ENCODE peak calls at places on chromosomes 16 and 17, in five cellular contexts. One of them, this sample, is unnamed.

GRCh38 chr17:82463881-82464566 is 5.5 kb downstream of the NARF start:
- ATAC-seq in PC-3: no peak
- ATAC-seq in right lobe of liver: no peak
- ATAC-seq in HepG2: no peak
- ATAC-seq in esophagus mucosa: no peak
- ATAC-seq in this sample: no peak

GRCh38 chr16:88067530-88068411 is 116.5 kb downstream of the BANP start:
- ATAC-seq in PC-3: no peak
- ATAC-seq in right lobe of liver: no peak
- ATAC-seq in HepG2: no peak
- ATAC-seq in esophagus mucosa: peak; percentile 13
- ATAC-seq in this sample: no peak

GRCh38 chr17:28760987-28761562 is 17.3 kb downstream of the TRAF4 start:
- ATAC-seq in PC-3: peak; percentile 79
- ATAC-seq in right lobe of liver: peak; percentile 70
- ATAC-seq in HepG2: no peak
- ATAC-seq in esophagus mucosa: peak; percentile 51
- ATAC-seq in this sample: no peak

GRCh38 chr17:19716108-19717030 is at the start of gene SLC47A2:
- ATAC-seq in PC-3: peak; percentile 30
- ATAC-seq in right lobe of liver: no peak
- ATAC-seq in HepG2: peak; percentile 33
- ATAC-seq in esophagus mucosa: peak; percentile 30
- ATAC-seq in this sample: peak; percentile 30

GRCh38 chr17:19398301-19399181 is 11.6 kb upstream of the MFAP4 start:
- ATAC-seq in PC-3: peak; percentile 71
- ATAC-seq in right lobe of liver: peak; percentile 83
- ATAC-seq in HepG2: peak; percentile 65
- ATAC-seq in esophagus mucosa: peak; percentile 59
- ATAC-seq in this sample: no peak

GRCh38 chr16:2675021-2675420 is 7.3 kb upstream of the KCTD5 start:
- ATAC-seq in PC-3: no peak
- ATAC-seq in right lobe of liver: no peak
- ATAC-seq in HepG2: no peak
- ATAC-seq in esophagus mucosa: no peak
- ATAC-seq in this sample: no peak

GRCh38 chr17:39553326-39553945 is 54.3 kb downstream of the NEUROD2 start:
- ATAC-seq in PC-3: peak; percentile 91
- ATAC-seq in right lobe of liver: no peak
- ATAC-seq in HepG2: peak; percentile 66
- ATAC-seq in esophagus mucosa: peak; percentile 48
- ATAC-seq in this sample: peak; percentile 68

GRCh38 chr16:89248196-89249005 is 30.9 kb downstream of the ZNF778 start:
- ATAC-seq in PC-3: no peak
- ATAC-seq in right lobe of liver: no peak
- ATAC-seq in HepG2: no peak
- ATAC-seq in esophagus mucosa: no peak
- ATAC-seq in this sample: no peak

GRCh38 chr17:43069368-43069898 is 44.4 kb downstream of the RND2 start:
- ATAC-seq in PC-3: no peak
- ATAC-seq in right lobe of liver: peak; percentile 67
- ATAC-seq in HepG2: peak; percentile 32
- ATAC-seq in esophagus mucosa: no peak
- ATAC-seq in this sample: no peak

GRCh38 chr17:81431545-81432482 is 36.6 kb downstream of the BAHCC1 start:
- ATAC-seq in PC-3: no peak
- ATAC-seq in right lobe of liver: peak; percentile 18
- ATAC-seq in HepG2: no peak
- ATAC-seq in esophagus mucosa: no peak
- ATAC-seq in this sample: no peak

GRCh38 chr17:55462234-55462633 is 40.6 kb upstream of the MMD start:
- ATAC-seq in PC-3: no peak
- ATAC-seq in right lobe of liver: no peak
- ATAC-seq in HepG2: no peak
- ATAC-seq in esophagus mucosa: no peak
- ATAC-seq in this sample: no peak

GRCh38 chr16:85129846-85130706 is 17.8 kb upstream of the CIBAR2 start:
- ATAC-seq in PC-3: no peak
- ATAC-seq in right lobe of liver: no peak
- ATAC-seq in HepG2: no peak
- ATAC-seq in esophagus mucosa: no peak
- ATAC-seq in this sample: peak; percentile 24

GRCh38 chr17:1640329-1641064 is 5.0 kb downstream of the SCARF1 start:
- ATAC-seq in PC-3: no peak
- ATAC-seq in right lobe of liver: no peak
- ATAC-seq in HepG2: peak; percentile 4
- ATAC-seq in esophagus mucosa: no peak
- ATAC-seq in this sample: no peak

GRCh38 chr17:14331200-14331981 is 30.5 kb downstream of the HS3ST3B1 start:
- ATAC-seq in PC-3: no peak
- ATAC-seq in right lobe of liver: no peak
- ATAC-seq in HepG2: no peak
- ATAC-seq in esophagus mucosa: no peak
- ATAC-seq in this sample: no peak

GRCh38 chr16:88891083-88891482 is 24.6 kb upstream of the PABPN1L start:
- ATAC-seq in PC-3: no peak
- ATAC-seq in right lobe of liver: no peak
- ATAC-seq in HepG2: no peak
- ATAC-seq in esophagus mucosa: no peak
- ATAC-seq in this sample: no peak

GRCh38 chr17:31660684-31661083 is 198.4 kb downstream of the COPRS start:
- ATAC-seq in PC-3: no peak
- ATAC-seq in right lobe of liver: no peak
- ATAC-seq in HepG2: no peak
- ATAC-seq in esophagus mucosa: no peak
- ATAC-seq in this sample: no peak

GRCh38 chr17:69232650-69233049 is 4.0 kb upstream of the ABCA10 start:
- ATAC-seq in PC-3: no peak
- ATAC-seq in right lobe of liver: no peak
- ATAC-seq in HepG2: no peak
- ATAC-seq in esophagus mucosa: no peak
- ATAC-seq in this sample: no peak

GRCh38 chr17:73532441-73532901 is 111.8 kb downstream of the SDK2 start:
- ATAC-seq in PC-3: no peak
- ATAC-seq in right lobe of liver: no peak
- ATAC-seq in HepG2: no peak
- ATAC-seq in esophagus mucosa: no peak
- ATAC-seq in this sample: peak; percentile 25

GRCh38 chr17:39209317-39210092 is 9.4 kb downstream of the RPL19 start:
- ATAC-seq in PC-3: no peak
- ATAC-seq in right lobe of liver: peak; percentile 9
- ATAC-seq in HepG2: no peak
- ATAC-seq in esophagus mucosa: peak; percentile 29
- ATAC-seq in this sample: peak; percentile 59

GRCh38 chr16:85583491-85584181 is 29.5 kb upstream of the GSE1 start:
- ATAC-seq in PC-3: no peak
- ATAC-seq in right lobe of liver: no peak
- ATAC-seq in HepG2: no peak
- ATAC-seq in esophagus mucosa: no peak
- ATAC-seq in this sample: peak; percentile 31

GRCh38 chr17:17533901-17534441 is 37.8 kb upstream of the RASD1 start:
- ATAC-seq in PC-3: peak; percentile 22
- ATAC-seq in right lobe of liver: no peak
- ATAC-seq in HepG2: peak; percentile 82
- ATAC-seq in esophagus mucosa: peak; percentile 82
- ATAC-seq in this sample: no peak

GRCh38 chr17:53949473-53950090 is 126.9 kb downstream of the KIF2B start:
- ATAC-seq in PC-3: no peak
- ATAC-seq in right lobe of liver: no peak
- ATAC-seq in HepG2: peak; percentile 48
- ATAC-seq in esophagus mucosa: no peak
- ATAC-seq in this sample: no peak

GRCh38 chr16:24986512-24987303 is 28.5 kb downstream of the ARHGAP17 start:
- ATAC-seq in PC-3: peak; percentile 65
- ATAC-seq in right lobe of liver: peak; percentile 29
- ATAC-seq in HepG2: peak; percentile 78
- ATAC-seq in esophagus mucosa: no peak
- ATAC-seq in this sample: peak; percentile 68

GRCh38 chr16:88995194-88995593 is 18.2 kb upstream of the CBFA2T3 start:
- ATAC-seq in PC-3: no peak
- ATAC-seq in right lobe of liver: no peak
- ATAC-seq in HepG2: no peak
- ATAC-seq in esophagus mucosa: no peak
- ATAC-seq in this sample: no peak

GRCh38 chr16:1427473-1428461 is 3.1 kb upstream of the PERCC1 start:
- ATAC-seq in PC-3: no peak
- ATAC-seq in right lobe of liver: no peak
- ATAC-seq in HepG2: no peak
- ATAC-seq in esophagus mucosa: no peak
- ATAC-seq in this sample: no peak

GRCh38 chr17:3870871-3871306 is 22.0 kb downstream of the CAMKK1 start:
- ATAC-seq in PC-3: no peak
- ATAC-seq in right lobe of liver: no peak
- ATAC-seq in HepG2: no peak
- ATAC-seq in esophagus mucosa: peak; percentile 53
- ATAC-seq in this sample: no peak